ENCODE peak calls at places on chromosomes 12 and 14, in five cellular contexts. D is H9, E is H1, S is IMR-90, T is mesenchymal stem cell. I is an unnamed sample.

GRCh38 chr12:1766110-1766509 is 54.3 kb upstream of the LRTM2 start:
- DNase-seq in D (no peak), E (no peak), S (no peak), T (no peak), I (no peak)

GRCh38 chr12:26787125-26787495 is 45.9 kb downstream of the ITPR2 start:
- DNase-seq in D (no peak), E (no peak), S (peak; percentile 83), T (peak; percentile 80), I (no peak)

GRCh38 chr12:94074970-94075695 is 73.2 kb upstream of the PLXNC1 start:
- DNase-seq in D (peak; percentile 56), E (no peak), S (peak; percentile 89), T (peak; percentile 92), I (peak; percentile 23)

GRCh38 chr14:35534130-35534883 is at the start of gene INSM2:
- DNase-seq in D (no peak), E (no peak), S (peak; percentile 5), T (no peak), I (peak; percentile 42)

GRCh38 chr14:50001999-50002925 is 109.4 kb downstream of the ARF6 start:
- DNase-seq in D (no peak), E (no peak), S (no peak), T (no peak), I (no peak)

GRCh38 chr14:79514700-79515099 is 696.6 kb downstream of the DIO2 start:
- DNase-seq in D (no peak), E (no peak), S (peak; percentile 73), T (peak; percentile 68), I (no peak)

GRCh38 chr12:50246873-50247612 is 36.3 kb downstream of the LIMA1 start:
- DNase-seq in D (no peak), E (no peak), S (peak; percentile 99), T (peak; percentile 92), I (no peak)

GRCh38 chr12:27960822-27961221 is 11.7 kb downstream of the PTHLH start:
- DNase-seq in D (no peak), E (no peak), S (no peak), T (no peak), I (no peak)

GRCh38 chr14:95460647-95461478 is 55.6 kb downstream of the SYNE3 start:
- DNase-seq in D (peak; percentile 37), E (no peak), S (peak; percentile 79), T (peak; percentile 81), I (no peak)

GRCh38 chr12:111285191-111285590 is 83.7 kb downstream of the PHETA1 start:
- DNase-seq in D (peak; percentile 62), E (no peak), S (no peak), T (no peak), I (peak; percentile 40)

GRCh38 chr14:58296731-58297130 is 1.6 kb upstream of the ARID4A start:
- DNase-seq in D (no peak), E (no peak), S (peak; percentile 29), T (peak; percentile 19), I (no peak)

GRCh38 chr12:81079280-81080076 is 1.6 kb downstream of the ACSS3 start:
- DNase-seq in D (no peak), E (no peak), S (no peak), T (no peak), I (no peak)

GRCh38 chr12:39102474-39103209 is 197.3 kb upstream of the CPNE8 start:
- DNase-seq in D (no peak), E (no peak), S (no peak), T (peak; percentile 6), I (no peak)

GRCh38 chr14:100106260-100106659 is 41.0 kb downstream of the EVL start:
- DNase-seq in D (no peak), E (no peak), S (no peak), T (no peak), I (no peak)

GRCh38 chr12:73308747-73309146 is 1036.6 kb downstream of the TRHDE start:
- DNase-seq in D (no peak), E (no peak), S (no peak), T (no peak), I (no peak)

GRCh38 chr14:53151867-53152626 is 1.1 kb downstream of the DDHD1 start:
- DNase-seq in D (peak; percentile 41), E (peak; percentile 77), S (peak; percentile 35), T (peak; percentile 68), I (peak; percentile 20)

GRCh38 chr12:111842556-111843396 is 748 bp downstream of the MAPKAPK5 start:
- DNase-seq in D (no peak), E (no peak), S (no peak), T (peak; percentile 37), I (no peak)

GRCh38 chr12:93113317-93114006 is 184.4 kb upstream of the EEA1 start:
- DNase-seq in D (no peak), E (no peak), S (no peak), T (peak; percentile 59), I (no peak)

GRCh38 chr14:101465795-101466448 is 95.4 kb upstream of the DIO3 start:
- DNase-seq in D (peak; percentile 14), E (no peak), S (no peak), T (no peak), I (no peak)

GRCh38 chr14:106346084-106346483 is 819.7 kb downstream of the TMEM121 start:
- DNase-seq in D (no peak), E (no peak), S (no peak), T (no peak), I (no peak)

GRCh38 chr14:64074961-64075619 is 219.1 kb downstream of the ESR2 start:
- DNase-seq in D (no peak), E (no peak), S (peak; percentile 63), T (peak; percentile 68), I (no peak)

GRCh38 chr14:72554994-72555608 is 338.8 kb downstream of the DPF3 start:
- DNase-seq in D (no peak), E (no peak), S (no peak), T (no peak), I (no peak)

GRCh38 chr12:120940799-120941198 is 36.6 kb upstream of the SPPL3 start:
- DNase-seq in D (no peak), E (no peak), S (peak; percentile 11), T (peak; percentile 70), I (no peak)

GRCh38 chr14:32087173-32087861 is 10.2 kb downstream of the ARHGAP5 start:
- DNase-seq in D (no peak), E (no peak), S (peak; percentile 43), T (peak; percentile 45), I (peak; percentile 43)

GRCh38 chr14:33792387-33793368 is 158.2 kb downstream of the EGLN3 start:
- DNase-seq in D (peak; percentile 79), E (peak; percentile 94), S (peak; percentile 66), T (peak; percentile 71), I (peak; percentile 76)

GRCh38 chr12:89393551-89394121 is 41.3 kb upstream of the DUSP6 start:
- DNase-seq in D (no peak), E (no peak), S (peak; percentile 32), T (no peak), I (no peak)

GRCh38 chr12:105047303-105047702 is 37.0 kb downstream of the ALDH1L2 start:
- DNase-seq in D (no peak), E (no peak), S (no peak), T (no peak), I (no peak)

GRCh38 chr14:25349269-25349668 is 299.3 kb upstream of the STXBP6 start:
- DNase-seq in D (no peak), E (no peak), S (no peak), T (no peak), I (no peak)

GRCh38 chr12:48454675-48455074 is 17.7 kb upstream of the ANP32D start:
- DNase-seq in D (no peak), E (no peak), S (peak; percentile 8), T (peak; percentile 20), I (no peak)

GRCh38 chr14:71783101-71783500 is 149.1 kb upstream of the RGS6 start:
- DNase-seq in D (no peak), E (no peak), S (no peak), T (no peak), I (no peak)

GRCh38 chr12:124036117-124037109 is 63.4 kb downstream of the ZNF664 start:
- DNase-seq in D (no peak), E (peak; percentile 61), S (peak; percentile 44), T (peak; percentile 56), I (peak; percentile 36)

GRCh38 chr12:131990066-131990979 is 40.6 kb downstream of the EP400 start:
- DNase-seq in D (peak; percentile 76), E (peak; percentile 55), S (no peak), T (no peak), I (peak; percentile 77)
- H3K14ac ChIP-seq in D (peak overlapping the region; percentile 67), E (no peak overlapping the region), S (no peak overlapping the region), T (no peak overlapping the region), I (no peak overlapping the region)

GRCh38 chr12:95942532-95943230 is at the start of gene CCDC38:
- DNase-seq in D (peak; percentile 90), E (peak; percentile 84), S (peak; percentile 28), T (peak; percentile 68), I (peak; percentile 57)
- H3K14ac ChIP-seq in D (peak within 1 kb of the TSS; percentile 51), E (no peak within 1 kb of the TSS), S (peak within 1 kb of the TSS; percentile 19), T (no peak within 1 kb of the TSS), I (peak within 1 kb of the TSS; percentile 67)

GRCh38 chr12:56220611-56221232 is 1.0 kb downstream of the RNF41 start:
- DNase-seq in D (no peak), E (no peak), S (peak; percentile 47), T (peak; percentile 50), I (peak; percentile 5)

GRCh38 chr12:56222531-56222895 is 791 bp upstream of the RNF41 start:
- DNase-seq in D (no peak), E (no peak), S (no peak), T (no peak), I (no peak)

GRCh38 chr12:56221233-56221756 is 427 bp downstream of the RNF41 start:
- DNase-seq in D (peak; percentile 64), E (peak; percentile 65), S (peak; percentile 73), T (peak; percentile 82), I (peak; percentile 65)

GRCh38 chr12:56223571-56224101 is 506 bp upstream of the NABP2 start:
- DNase-seq in D (no peak), E (no peak), S (no peak), T (no peak), I (no peak)

DNA sequence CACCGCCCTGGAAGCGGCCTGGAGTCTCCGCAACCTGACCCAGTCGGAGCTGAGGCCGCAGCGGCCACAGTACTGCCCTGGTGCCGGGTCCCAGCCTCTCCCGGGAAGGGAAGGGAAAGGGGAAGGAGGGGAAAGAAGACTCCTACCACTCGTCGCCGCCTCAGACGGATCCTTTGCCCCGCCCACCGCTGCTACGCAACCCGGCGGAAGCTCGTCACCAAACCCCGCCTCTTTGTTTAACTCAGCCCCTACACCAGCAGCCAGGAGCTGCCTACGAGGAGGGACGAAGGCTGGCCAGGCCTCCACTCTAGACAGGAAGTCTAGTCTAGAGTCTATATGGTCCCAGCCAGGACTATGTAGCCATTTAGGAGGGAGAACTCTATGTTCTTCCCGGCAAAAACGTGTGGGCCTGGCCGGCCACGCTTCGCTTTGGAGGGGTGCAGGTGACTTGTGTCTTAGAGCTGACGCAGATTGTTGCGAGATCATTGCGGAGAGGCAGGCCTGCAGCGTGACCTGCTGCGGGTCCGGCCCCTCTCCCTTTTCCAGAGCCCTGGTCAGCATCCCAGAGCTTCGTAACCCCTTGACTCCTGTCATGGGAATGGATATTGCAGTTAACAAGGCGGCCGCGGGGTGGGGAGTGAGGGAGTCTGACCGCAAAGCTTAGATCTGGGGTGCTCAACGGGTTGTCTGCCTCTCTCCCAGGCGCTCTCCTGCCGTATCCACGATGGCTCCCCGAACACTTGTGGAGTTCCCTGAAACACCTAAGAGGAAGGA is at the start of gene RNF41:
- DNase-seq in D (peak; percentile 99), E (peak; percentile 98), S (peak; percentile 97), T (peak; percentile 99), I (peak; percentile 95)
- H3K14ac ChIP-seq in D (peak within 1 kb of the TSS; percentile 84), E (no peak within 1 kb of the TSS), S (peak within 1 kb of the TSS; percentile 98), T (peak within 1 kb of the TSS; percentile 80), I (peak within 1 kb of the TSS; percentile 12)

DNA sequence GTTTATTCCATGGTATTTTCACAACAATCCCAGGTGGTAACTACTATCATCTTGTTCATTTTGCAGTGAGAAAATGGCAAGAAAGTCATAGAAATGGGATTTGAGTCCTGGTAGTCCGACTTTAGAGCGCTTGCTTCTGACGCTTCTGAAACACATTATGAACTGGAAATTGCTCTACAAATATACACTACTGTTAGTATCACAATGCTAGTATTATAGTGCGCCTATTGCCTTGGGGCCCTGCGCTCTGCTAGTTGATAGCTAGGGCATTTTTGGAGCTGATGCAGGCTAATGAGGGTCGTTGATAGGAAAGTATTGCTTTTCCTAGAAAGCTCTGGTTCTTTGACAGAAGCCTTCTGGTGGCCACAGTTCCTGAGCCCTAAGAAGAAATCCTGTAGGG is 61.0 kb downstream of the ETV6 start:
- DNase-seq in D (no peak), E (no peak), S (no peak), T (no peak), I (no peak)
- H3K14ac ChIP-seq in D (no peak overlapping the region), E (no peak overlapping the region), S (no peak overlapping the region), T (no peak overlapping the region), I (no peak overlapping the region)